ENCODE peak calls at places on chromosomes 7 and 10, in seven cellular contexts. Q, E, D, C, J, O and K are unnamed samples.

GRCh38 chr7:113289140-113289740 is 170.9 kb upstream of the SMIM30 start:
- DNase-seq in Q (no peak), E (no peak), D (no peak), C (no peak), J (no peak), O (peak; percentile 16), K (no peak)

GRCh38 chr10:86964061-86964846 is 4.0 kb upstream of the ADIRF start:
- DNase-seq in Q (no peak), E (no peak), D (no peak), C (no peak), J (no peak), O (no peak), K (no peak)

GRCh38 chr7:88586219-88586618 is 173.3 kb upstream of the ZNF804B start:
- DNase-seq in Q (no peak), E (no peak), D (no peak), C (no peak), J (no peak), O (no peak), K (no peak)

GRCh38 chr10:33655165-33655815 is 320.8 kb upstream of the NRP1 start:
- DNase-seq in Q (no peak), E (no peak), D (no peak), C (no peak), J (no peak), O (no peak), K (no peak)

GRCh38 chr7:129824291-129825004 is 128.3 kb downstream of the UBE2H start:
- DNase-seq in Q (no peak), E (no peak), D (no peak), C (no peak), J (no peak), O (no peak), K (no peak)

GRCh38 chr10:75730847-75731246 is 299.4 kb downstream of the LRMDA start:
- DNase-seq in Q (no peak), E (no peak), D (no peak), C (no peak), J (no peak), O (no peak), K (no peak)

GRCh38 chr7:89238156-89238555 is 442.6 kb upstream of the TEX47 start:
- DNase-seq in Q (no peak), E (no peak), D (no peak), C (no peak), J (no peak), O (peak; percentile 23), K (no peak)

GRCh38 chr10:77226871-77227557 is 410.6 kb downstream of the KCNMA1 start:
- DNase-seq in Q (no peak), E (no peak), D (no peak), C (no peak), J (no peak), O (no peak), K (no peak)

GRCh38 chr10:8365935-8366911 is 311.7 kb downstream of the GATA3 start:
- DNase-seq in Q (no peak), E (peak; percentile 46), D (no peak), C (peak; percentile 54), J (peak; percentile 35), O (no peak), K (peak; percentile 71)

GRCh38 chr10:78973901-78974408 is 94.8 kb upstream of the ZMIZ1 start:
- DNase-seq in Q (peak; percentile 8), E (peak; percentile 46), D (peak; percentile 76), C (peak; percentile 81), J (peak; percentile 30), O (no peak), K (peak; percentile 23)

GRCh38 chr7:133886797-133887196 is 240.3 kb upstream of the LRGUK start:
- DNase-seq in Q (no peak), E (no peak), D (no peak), C (no peak), J (no peak), O (no peak), K (no peak)

GRCh38 chr10:361203-362135 is 226.2 kb downstream of the ZMYND11 start:
- DNase-seq in Q (no peak), E (no peak), D (no peak), C (no peak), J (no peak), O (no peak), K (no peak)

GRCh38 chr10:60810437-60811182 is 32.3 kb downstream of the CDK1 start:
- DNase-seq in Q (no peak), E (no peak), D (no peak), C (no peak), J (no peak), O (no peak), K (no peak)

GRCh38 chr7:15801565-15801964 is 115.1 kb upstream of the MEOX2 start:
- DNase-seq in Q (no peak), E (no peak), D (no peak), C (peak; percentile 21), J (no peak), O (peak; percentile 88), K (no peak)

GRCh38 chr10:15472431-15473400 is 101.6 kb upstream of the FAM171A1 start:
- DNase-seq in Q (no peak), E (no peak), D (no peak), C (peak; percentile 28), J (no peak), O (peak; percentile 24), K (no peak)

GRCh38 chr7:27241189-27242045 is 1.2 kb upstream of the EVX1 start:
- DNase-seq in Q (no peak), E (no peak), D (no peak), C (no peak), J (no peak), O (no peak), K (no peak)

GRCh38 chr7:101618916-101619315 is 10.2 kb downstream of the MYL10 start:
- DNase-seq in Q (no peak), E (no peak), D (no peak), C (no peak), J (no peak), O (no peak), K (no peak)